ENCODE peak calls at places on chromosomes 3 and 15, in eight cellular contexts. A is tibial nerve; N is PC-9; U is substantia nigra; S is H1; C is ovary; J is IMR-90; T is CD4-positive, alpha-beta memory T cell. G is an unnamed sample.
A peak's percentile ranks its signal among the peaks of the same experiment; 100 is the strongest.

GRCh38 chr3:99172736-99173657 is 271.5 kb upstream of the DCBLD2 start:
- DNase-seq in T (no peak), A (peak; percentile 18), S (no peak), U (peak; percentile 46), C (no peak), J (peak; percentile 80), N (peak; percentile 59), G (no peak)

GRCh38 chr3:15527031-15527459 is 5.5 kb upstream of the COLQ start:
- DNase-seq in U (no peak), S (peak; percentile 33), C (peak; percentile 38), T (no peak), J (peak; percentile 30), A (no peak), N (no peak), G (no peak)

GRCh38 chr3:126678691-126679317 is 23.9 kb upstream of the TXNRD3 start:
- DNase-seq in S (no peak), T (no peak), N (no peak), C (no peak), A (no peak), J (no peak), U (no peak), G (no peak)

GRCh38 chr15:93987068-93987467 is 244.3 kb upstream of the MCTP2 start:
- DNase-seq in U (no peak), A (no peak), C (no peak), T (peak; percentile 73), J (no peak), S (no peak), N (no peak), G (no peak)

GRCh38 chr15:88276821-88277220 is 20.3 kb upstream of the NTRK3 start:
- DNase-seq in U (no peak), J (no peak), C (no peak), S (no peak), T (no peak), A (no peak), N (no peak), G (no peak)

GRCh38 chr3:162122405-162122804 is 625.8 kb downstream of the OTOL1 start:
- DNase-seq in J (peak; percentile 35), S (no peak), T (no peak), C (no peak), N (no peak), A (no peak), U (no peak), G (no peak)

GRCh38 chr15:88331291-88331690 is 74.8 kb upstream of the NTRK3 start:
- DNase-seq in S (peak; percentile 77), A (no peak), U (no peak), C (no peak), N (peak; percentile 20), J (peak; percentile 4), T (no peak), G (no peak)

GRCh38 chr3:73432021-73432722 is 192.6 kb downstream of the PDZRN3 start:
- DNase-seq in J (peak; percentile 54), N (no peak), U (peak; percentile 4), T (no peak), A (no peak), C (no peak), S (no peak), G (no peak)

GRCh38 chr15:68599560-68600071 is 20.8 kb downstream of the CORO2B start:
- DNase-seq in J (peak; percentile 75), C (peak; percentile 73), T (no peak), N (no peak), U (peak; percentile 61), A (no peak), S (no peak), G (no peak)

GRCh38 chr3:115040673-115041286 is 106.3 kb downstream of the ZBTB20 start:
- DNase-seq in U (peak; percentile 22), J (peak; percentile 52), S (no peak), T (no peak), A (peak; percentile 19), N (peak; percentile 23), C (no peak), G (no peak)

GRCh38 chr3:35931867-35932266 is 292.5 kb downstream of the ARPP21 start:
- DNase-seq in S (no peak), C (no peak), A (no peak), U (no peak), N (no peak), J (no peak), T (no peak), G (no peak)

DNA sequence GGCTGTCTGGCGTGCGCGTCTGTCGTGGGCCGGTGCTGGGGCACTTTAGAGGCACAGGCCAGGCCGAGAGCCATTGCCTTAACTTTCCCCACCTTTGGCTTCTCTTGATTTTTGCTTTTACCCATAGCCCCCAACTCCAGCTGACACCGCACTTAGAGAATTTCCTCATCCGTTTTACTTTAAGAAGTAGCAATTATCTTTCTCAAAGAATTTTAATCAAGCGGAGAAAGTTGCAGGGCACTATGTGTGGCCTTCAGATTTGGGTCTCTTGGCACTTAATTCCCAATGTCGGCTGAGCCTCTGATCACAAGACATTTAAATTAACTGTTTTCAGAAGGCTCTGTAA is 1.2 kb downstream of the ALDH1A3 start:
- DNase-seq in U (no peak), N (no peak), C (no peak), A (no peak), S (no peak), T (no peak), J (no peak), G (no peak)
- H3K27ac ChIP-seq in U (no peak overlapping the region), N (peak overlapping the region; percentile 74), C (no peak overlapping the region), A (peak overlapping the region; percentile 40), S (no peak overlapping the region), T (no peak overlapping the region), J (no peak overlapping the region), G (peak overlapping the region; percentile 79)

GRCh38 chr3:64900220-64900619 is 212.4 kb upstream of the ADAMTS9 start:
- DNase-seq in T (no peak), A (no peak), S (no peak), C (no peak), J (no peak), U (no peak), N (no peak), G (no peak)

GRCh38 chr3:64898941-64899340 is 211.1 kb upstream of the ADAMTS9 start:
- DNase-seq in T (no peak), A (no peak), S (no peak), J (peak; percentile 41), U (no peak), C (no peak), N (no peak), G (no peak)

GRCh38 chr3:64902991-64903390 is 215.2 kb upstream of the ADAMTS9 start:
- DNase-seq in U (no peak), T (no peak), N (no peak), S (no peak), A (no peak), J (peak; percentile 59), C (no peak), G (no peak)

GRCh38 chr3:64902117-64902516 is 214.3 kb upstream of the ADAMTS9 start:
- DNase-seq in U (no peak), N (no peak), C (no peak), S (no peak), J (no peak), A (no peak), T (no peak), G (no peak)

GRCh38 chr3:64900916-64901903 is 213.4 kb upstream of the ADAMTS9 start:
- DNase-seq in U (no peak), A (no peak), S (no peak), C (peak; percentile 41), N (no peak), T (no peak), J (peak; percentile 64), G (no peak)
- H3K27ac ChIP-seq in U (no peak overlapping the region), A (peak overlapping the region; percentile 71), S (no peak overlapping the region), C (peak overlapping the region; percentile 37), N (no peak overlapping the region), T (no peak overlapping the region), J (no peak overlapping the region), G (peak overlapping the region; percentile 45)

DNA sequence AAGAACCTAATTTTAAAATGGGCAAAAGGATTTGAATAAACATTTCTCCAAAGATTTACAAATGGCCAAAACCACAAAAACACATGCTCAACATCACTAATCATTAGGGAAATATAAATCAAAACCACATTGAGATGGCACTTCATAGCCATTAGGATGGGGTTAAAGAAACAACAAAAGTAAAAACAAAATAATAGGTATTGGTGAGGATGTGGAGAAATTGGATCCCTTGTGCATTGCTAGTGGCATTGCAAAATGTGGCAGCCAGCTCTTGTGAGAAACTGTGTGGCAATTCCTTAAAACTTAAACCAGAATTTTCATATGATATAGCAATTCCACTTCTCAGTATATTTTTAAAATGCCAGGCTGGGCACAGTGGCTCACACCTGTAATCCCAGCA is 126.5 kb downstream of the STT3B start:
- DNase-seq in N (no peak), A (no peak), C (no peak), T (no peak), U (no peak), S (no peak), J (no peak), G (no peak)
- H3K27ac ChIP-seq in N (no peak overlapping the region), A (no peak overlapping the region), C (no peak overlapping the region), T (no peak overlapping the region), U (no peak overlapping the region), S (no peak overlapping the region), J (no peak overlapping the region), G (no peak overlapping the region)

DNA sequence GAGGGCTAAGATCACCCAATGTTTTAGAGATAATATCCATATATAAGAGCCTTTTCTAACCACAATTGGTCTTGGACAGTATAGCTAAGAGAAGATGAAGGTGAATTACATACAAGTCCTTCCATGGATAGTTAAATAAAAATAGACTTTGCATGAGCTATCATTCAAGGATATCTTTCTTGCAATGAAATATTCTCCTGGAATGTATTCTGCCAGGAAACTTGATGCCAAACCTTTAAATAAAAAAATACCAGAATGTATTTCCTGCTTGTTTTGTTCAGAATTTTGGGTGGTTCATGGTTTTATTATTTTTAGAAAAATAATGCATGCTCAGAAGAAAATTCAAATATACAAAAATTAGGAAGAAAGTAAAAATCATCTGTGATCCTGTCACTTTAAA is 88.8 kb upstream of the PPIB start:
- DNase-seq in U (no peak), T (no peak), C (no peak), N (no peak), J (no peak), S (no peak), A (no peak), G (no peak)
- H3K27ac ChIP-seq in U (no peak overlapping the region), T (no peak overlapping the region), C (no peak overlapping the region), N (no peak overlapping the region), J (no peak overlapping the region), S (no peak overlapping the region), A (no peak overlapping the region), G (no peak overlapping the region)